ENCODE peak calls at places on chromosomes 16 and 17, in ten cellular contexts. One of them, this sample, is unnamed.

GRCh38 chr17:51764387-51764971 is 394.0 kb downstream of the CA10 start:
- DNase-seq in A549: peak
- DNase-seq in ascending aorta: no peak
- DNase-seq in left ventricle myocardium inferior: no peak
- DNase-seq in astrocyte of the spinal cord: peak
- DNase-seq in dorsolateral prefrontal cortex: no peak
- DNase-seq in BJ: peak
- DNase-seq in GM12878: peak
- DNase-seq in psoas muscle: peak
- DNase-seq in fibroblast of the aortic adventitia: peak
- DNase-seq in this sample: peak

GRCh38 chr16:84486551-84487235 is 17.8 kb downstream of the MEAK7 start:
- DNase-seq in dorsolateral prefrontal cortex: no peak
- DNase-seq in A549: no peak
- DNase-seq in astrocyte of the spinal cord: no peak
- DNase-seq in left ventricle myocardium inferior: no peak
- DNase-seq in psoas muscle: no peak
- DNase-seq in GM12878: no peak
- DNase-seq in fibroblast of the aortic adventitia: no peak
- DNase-seq in BJ: no peak
- DNase-seq in ascending aorta: no peak
- DNase-seq in this sample: no peak

GRCh38 chr16:27401768-27402568 is at the start of gene IL21R:
- DNase-seq in left ventricle myocardium inferior: peak
- DNase-seq in A549: no peak
- DNase-seq in fibroblast of the aortic adventitia: peak
- DNase-seq in dorsolateral prefrontal cortex: no peak
- DNase-seq in BJ: peak
- DNase-seq in psoas muscle: peak
- DNase-seq in GM12878: peak
- DNase-seq in astrocyte of the spinal cord: peak
- DNase-seq in ascending aorta: peak
- DNase-seq in this sample: peak

GRCh38 chr16:22216191-22216831 is 10.2 kb downstream of the EEF2K start:
- DNase-seq in fibroblast of the aortic adventitia: peak
- DNase-seq in ascending aorta: no peak
- DNase-seq in GM12878: no peak
- DNase-seq in A549: no peak
- DNase-seq in psoas muscle: no peak
- DNase-seq in left ventricle myocardium inferior: no peak
- DNase-seq in dorsolateral prefrontal cortex: no peak
- DNase-seq in BJ: no peak
- DNase-seq in astrocyte of the spinal cord: peak
- DNase-seq in this sample: no peak

GRCh38 chr16:6016530-6017184 is 919.1 kb upstream of the EEF2KMT start:
- DNase-seq in astrocyte of the spinal cord: peak
- DNase-seq in GM12878: no peak
- DNase-seq in BJ: no peak
- DNase-seq in psoas muscle: no peak
- DNase-seq in ascending aorta: no peak
- DNase-seq in fibroblast of the aortic adventitia: no peak
- DNase-seq in left ventricle myocardium inferior: no peak
- DNase-seq in A549: peak
- DNase-seq in dorsolateral prefrontal cortex: no peak
- DNase-seq in this sample: no peak

GRCh38 chr17:35467824-35468223 is 19.3 kb upstream of the SLFN13 start:
- DNase-seq in dorsolateral prefrontal cortex: no peak
- DNase-seq in left ventricle myocardium inferior: no peak
- DNase-seq in GM12878: no peak
- DNase-seq in psoas muscle: no peak
- DNase-seq in fibroblast of the aortic adventitia: no peak
- DNase-seq in ascending aorta: no peak
- DNase-seq in A549: no peak
- DNase-seq in astrocyte of the spinal cord: no peak
- DNase-seq in BJ: no peak
- DNase-seq in this sample: no peak

GRCh38 chr17:57655564-57655963 is 89.5 kb downstream of the CCDC182 start:
- DNase-seq in left ventricle myocardium inferior: no peak
- DNase-seq in BJ: no peak
- DNase-seq in astrocyte of the spinal cord: no peak
- DNase-seq in A549: no peak
- DNase-seq in psoas muscle: no peak
- DNase-seq in dorsolateral prefrontal cortex: no peak
- DNase-seq in GM12878: no peak
- DNase-seq in fibroblast of the aortic adventitia: no peak
- DNase-seq in ascending aorta: no peak
- DNase-seq in this sample: no peak

GRCh38 chr17:31595666-31596381 is 204.3 kb downstream of the RAB11FIP4 start:
- DNase-seq in GM12878: no peak
- DNase-seq in left ventricle myocardium inferior: no peak
- DNase-seq in A549: no peak
- DNase-seq in dorsolateral prefrontal cortex: no peak
- DNase-seq in BJ: no peak
- DNase-seq in astrocyte of the spinal cord: no peak
- DNase-seq in ascending aorta: peak
- DNase-seq in fibroblast of the aortic adventitia: no peak
- DNase-seq in psoas muscle: no peak
- DNase-seq in this sample: no peak

GRCh38 chr16:88468289-88469129 is 15.4 kb downstream of the ZFPM1 start:
- DNase-seq in left ventricle myocardium inferior: no peak
- DNase-seq in ascending aorta: no peak
- DNase-seq in psoas muscle: no peak
- DNase-seq in dorsolateral prefrontal cortex: no peak
- DNase-seq in astrocyte of the spinal cord: no peak
- DNase-seq in GM12878: no peak
- DNase-seq in fibroblast of the aortic adventitia: peak
- DNase-seq in A549: peak
- DNase-seq in BJ: no peak
- DNase-seq in this sample: no peak

GRCh38 chr16:76428858-76429257 is 151.7 kb downstream of the CNTNAP4 start:
- DNase-seq in astrocyte of the spinal cord: peak
- DNase-seq in ascending aorta: no peak
- DNase-seq in psoas muscle: no peak
- DNase-seq in fibroblast of the aortic adventitia: no peak
- DNase-seq in BJ: no peak
- DNase-seq in A549: peak
- DNase-seq in dorsolateral prefrontal cortex: no peak
- DNase-seq in left ventricle myocardium inferior: no peak
- DNase-seq in GM12878: no peak
- DNase-seq in this sample: no peak

GRCh38 chr17:50198026-50198669 is 3.3 kb downstream of the COL1A1 start:
- DNase-seq in dorsolateral prefrontal cortex: peak
- DNase-seq in fibroblast of the aortic adventitia: peak
- DNase-seq in A549: peak
- DNase-seq in psoas muscle: peak
- DNase-seq in astrocyte of the spinal cord: peak
- DNase-seq in BJ: no peak
- DNase-seq in left ventricle myocardium inferior: no peak
- DNase-seq in GM12878: no peak
- DNase-seq in ascending aorta: peak
- DNase-seq in this sample: no peak

GRCh38 chr16:72561-73537 is at the start of gene RHBDF1:
- DNase-seq in A549: peak
- DNase-seq in fibroblast of the aortic adventitia: peak
- DNase-seq in dorsolateral prefrontal cortex: no peak
- DNase-seq in ascending aorta: peak
- DNase-seq in left ventricle myocardium inferior: peak
- DNase-seq in GM12878: no peak
- DNase-seq in astrocyte of the spinal cord: no peak
- DNase-seq in BJ: no peak
- DNase-seq in psoas muscle: peak
- DNase-seq in this sample: no peak
- H3K4me3 ChIP-seq in A549: peak
- H3K4me3 ChIP-seq in fibroblast of the aortic adventitia: peak
- H3K4me3 ChIP-seq in dorsolateral prefrontal cortex: peak
- H3K4me3 ChIP-seq in ascending aorta: peak
- H3K4me3 ChIP-seq in left ventricle myocardium inferior: peak
- H3K4me3 ChIP-seq in GM12878: no peak
- H3K4me3 ChIP-seq in astrocyte of the spinal cord: peak
- H3K4me3 ChIP-seq in BJ: peak
- H3K4me3 ChIP-seq in psoas muscle: peak
- H3K4me3 ChIP-seq in this sample: peak

DNA sequence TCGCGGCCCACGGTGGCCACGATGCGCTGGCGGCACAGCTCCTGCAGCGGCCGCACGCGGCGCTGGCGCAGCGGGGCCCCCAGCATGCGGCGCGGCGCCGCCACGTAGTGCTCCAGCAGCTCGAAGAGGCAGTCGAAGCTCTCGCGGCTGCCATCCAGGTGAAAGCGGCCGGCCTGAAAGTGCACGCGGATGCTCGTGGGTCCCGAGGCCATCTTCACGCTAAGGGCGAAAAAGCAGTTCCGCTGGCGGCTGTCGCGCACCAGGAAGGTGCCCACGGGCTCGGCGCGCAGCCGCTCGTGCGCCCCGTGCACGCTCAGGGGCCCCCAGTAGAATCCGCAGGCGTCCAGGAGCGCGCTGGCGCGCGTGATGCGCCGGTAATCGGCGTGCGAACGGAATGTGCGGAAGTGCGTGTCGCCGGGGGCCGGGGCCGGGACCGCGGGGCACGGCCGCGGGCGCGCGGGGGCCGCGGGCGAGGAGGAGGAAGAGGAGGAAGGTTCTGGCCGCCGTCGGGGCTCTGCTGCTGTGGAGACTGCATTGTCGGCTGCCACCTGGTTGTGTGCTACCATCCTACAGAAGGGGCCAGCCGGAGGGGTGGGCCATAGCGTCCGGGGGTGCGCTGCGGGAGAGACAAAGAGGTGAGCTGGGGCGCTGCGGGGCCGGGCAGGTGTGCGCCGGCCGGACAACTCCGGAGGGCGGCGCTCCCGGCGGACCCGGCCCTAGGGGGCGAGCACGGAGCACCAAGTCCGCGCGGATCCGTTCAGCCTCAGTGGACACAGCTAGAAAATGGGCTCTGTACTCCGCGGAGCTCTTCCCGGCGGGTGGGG is 879 bp downstream of the SOCS1 start:
- DNase-seq in GM12878: no peak
- DNase-seq in left ventricle myocardium inferior: peak
- DNase-seq in psoas muscle: peak
- DNase-seq in A549: peak
- DNase-seq in dorsolateral prefrontal cortex: no peak
- DNase-seq in fibroblast of the aortic adventitia: peak
- DNase-seq in BJ: no peak
- DNase-seq in astrocyte of the spinal cord: peak
- DNase-seq in ascending aorta: no peak
- DNase-seq in this sample: no peak
- TF ChIP-seq CTCF in GM12878: no peak
- TF ChIP-seq CTCF in left ventricle myocardium inferior: no peak
- TF ChIP-seq CTCF in psoas muscle: no peak
- TF ChIP-seq CTCF in A549: no peak
- TF ChIP-seq CTCF in dorsolateral prefrontal cortex: peak
- TF ChIP-seq CTCF in fibroblast of the aortic adventitia: no peak
- TF ChIP-seq CTCF in BJ: no peak
- TF ChIP-seq CTCF in astrocyte of the spinal cord: no peak
- TF ChIP-seq CTCF in ascending aorta: no peak
- TF ChIP-seq CTCF in this sample: peak

GRCh38 chr17:68598545-68598961 is 2.6 kb downstream of the FAM20A start:
- DNase-seq in left ventricle myocardium inferior: no peak
- DNase-seq in A549: no peak
- DNase-seq in dorsolateral prefrontal cortex: no peak
- DNase-seq in GM12878: no peak
- DNase-seq in psoas muscle: no peak
- DNase-seq in astrocyte of the spinal cord: no peak
- DNase-seq in fibroblast of the aortic adventitia: no peak
- DNase-seq in BJ: no peak
- DNase-seq in ascending aorta: no peak
- DNase-seq in this sample: no peak
- H3K4me3 ChIP-seq in left ventricle myocardium inferior: peak
- H3K4me3 ChIP-seq in A549: no peak
- H3K4me3 ChIP-seq in dorsolateral prefrontal cortex: no peak
- H3K4me3 ChIP-seq in GM12878: no peak
- H3K4me3 ChIP-seq in psoas muscle: peak
- H3K4me3 ChIP-seq in astrocyte of the spinal cord: no peak
- H3K4me3 ChIP-seq in fibroblast of the aortic adventitia: peak
- H3K4me3 ChIP-seq in BJ: peak
- H3K4me3 ChIP-seq in ascending aorta: no peak
- H3K4me3 ChIP-seq in this sample: no peak

GRCh38 chr17:43645450-43645764 is 16.3 kb downstream of the MEOX1 start:
- DNase-seq in astrocyte of the spinal cord: no peak
- DNase-seq in GM12878: no peak
- DNase-seq in A549: no peak
- DNase-seq in BJ: no peak
- DNase-seq in fibroblast of the aortic adventitia: no peak
- DNase-seq in psoas muscle: no peak
- DNase-seq in ascending aorta: no peak
- DNase-seq in dorsolateral prefrontal cortex: no peak
- DNase-seq in left ventricle myocardium inferior: no peak
- DNase-seq in this sample: no peak

GRCh38 chr17:43648916-43649315 is 12.8 kb downstream of the MEOX1 start:
- DNase-seq in GM12878: no peak
- DNase-seq in BJ: no peak
- DNase-seq in fibroblast of the aortic adventitia: no peak
- DNase-seq in psoas muscle: no peak
- DNase-seq in astrocyte of the spinal cord: no peak
- DNase-seq in A549: no peak
- DNase-seq in left ventricle myocardium inferior: no peak
- DNase-seq in dorsolateral prefrontal cortex: no peak
- DNase-seq in ascending aorta: no peak
- DNase-seq in this sample: no peak

GRCh38 chr17:43644081-43644480 is 17.6 kb downstream of the MEOX1 start:
- DNase-seq in astrocyte of the spinal cord: no peak
- DNase-seq in left ventricle myocardium inferior: no peak
- DNase-seq in psoas muscle: no peak
- DNase-seq in dorsolateral prefrontal cortex: no peak
- DNase-seq in A549: no peak
- DNase-seq in BJ: no peak
- DNase-seq in GM12878: no peak
- DNase-seq in fibroblast of the aortic adventitia: no peak
- DNase-seq in ascending aorta: no peak
- DNase-seq in this sample: no peak

GRCh38 chr17:43641416-43641815 is 20.3 kb downstream of the MEOX1 start:
- DNase-seq in left ventricle myocardium inferior: peak
- DNase-seq in GM12878: no peak
- DNase-seq in dorsolateral prefrontal cortex: no peak
- DNase-seq in ascending aorta: no peak
- DNase-seq in A549: no peak
- DNase-seq in psoas muscle: no peak
- DNase-seq in astrocyte of the spinal cord: no peak
- DNase-seq in fibroblast of the aortic adventitia: peak
- DNase-seq in BJ: no peak
- DNase-seq in this sample: no peak

DNA sequence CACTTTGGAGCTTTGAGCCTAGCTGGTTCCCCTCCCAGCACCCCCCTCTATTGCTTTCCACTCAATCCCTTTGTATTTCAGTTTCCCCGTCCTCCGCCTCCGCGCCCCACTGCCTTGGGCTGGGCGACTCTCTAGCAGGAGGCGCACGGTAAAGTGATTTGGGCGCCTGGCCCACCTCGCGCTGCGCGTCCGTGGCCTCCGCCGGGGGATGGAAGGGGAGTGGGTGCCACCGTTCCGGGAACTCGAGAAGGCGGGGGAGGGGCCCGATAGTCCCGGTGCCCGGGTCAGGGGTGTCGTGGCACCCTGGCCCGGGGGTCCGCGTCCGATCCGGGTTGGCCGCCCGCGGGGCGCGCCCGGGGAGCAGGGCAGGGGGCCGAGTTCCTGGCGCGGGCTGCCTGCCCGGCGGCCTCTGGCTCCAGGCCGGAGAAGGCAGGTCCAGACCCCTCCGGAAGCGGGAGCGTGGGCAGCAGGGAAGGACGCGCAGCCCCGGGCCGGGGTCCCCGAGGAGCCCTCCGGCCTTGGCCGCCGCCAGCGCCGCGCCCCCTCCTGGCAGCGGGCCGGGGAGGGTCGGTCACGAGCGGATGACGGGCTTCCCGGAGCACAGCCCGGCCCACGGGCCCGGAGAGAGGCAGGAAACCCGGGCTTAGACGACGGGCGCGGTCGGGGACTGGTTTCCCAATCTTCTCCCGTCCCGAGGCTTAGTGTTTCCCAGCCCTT is 15.8 kb downstream of the MEOX1 start:
- DNase-seq in fibroblast of the aortic adventitia: peak
- DNase-seq in astrocyte of the spinal cord: no peak
- DNase-seq in left ventricle myocardium inferior: peak
- DNase-seq in ascending aorta: peak
- DNase-seq in A549: no peak
- DNase-seq in psoas muscle: peak
- DNase-seq in dorsolateral prefrontal cortex: no peak
- DNase-seq in BJ: no peak
- DNase-seq in GM12878: no peak
- DNase-seq in this sample: no peak
- TF ChIP-seq CTCF in fibroblast of the aortic adventitia: no peak
- TF ChIP-seq CTCF in astrocyte of the spinal cord: peak
- TF ChIP-seq CTCF in left ventricle myocardium inferior: no peak
- TF ChIP-seq CTCF in ascending aorta: no peak
- TF ChIP-seq CTCF in A549: no peak
- TF ChIP-seq CTCF in psoas muscle: no peak
- TF ChIP-seq CTCF in dorsolateral prefrontal cortex: no peak
- TF ChIP-seq CTCF in BJ: no peak
- TF ChIP-seq CTCF in GM12878: no peak
- TF ChIP-seq CTCF in this sample: no peak

This sample was measured in GM12864.